ENCODE peak calls at places on chromosomes 11 and 22, in six cellular contexts. U is testis, T is MM.1S, Q is stomach, K is mammary epithelial cell, J is right lobe of liver. N is an unnamed sample.

GRCh38 chr11:75445315-75445953 is 12.4 kb upstream of the KLHL35 start:
- DNase-seq in T (peak; percentile 37), K (peak; percentile 27), J (peak; percentile 63), Q (peak; percentile 76), U (peak; percentile 81), N (peak; percentile 77)

GRCh38 chr11:64044730-64045386 is 9.1 kb downstream of the FLRT1 start:
- DNase-seq in U (no peak), T (no peak), Q (no peak), K (no peak), J (no peak), N (no peak)

GRCh38 chr11:57249384-57250319 is 12.6 kb upstream of the APLNR start:
- DNase-seq in U (peak; percentile 85), J (peak; percentile 70), T (peak; percentile 48), K (peak; percentile 70), Q (peak; percentile 71), N (no peak)

GRCh38 chr22:37062657-37063381 is 11.3 kb downstream of the KCTD17 start:
- DNase-seq in K (no peak), T (no peak), J (no peak), Q (no peak), U (no peak), N (no peak)

GRCh38 chr11:69992943-69993694 is 85.0 kb upstream of the ANO1 start:
- DNase-seq in K (peak; percentile 43), J (no peak), T (no peak), U (no peak), Q (peak; percentile 53), N (no peak)

GRCh38 chr11:112255075-112255739 is 5.5 kb downstream of the PLET1 start:
- DNase-seq in K (peak; percentile 21), J (peak; percentile 25), T (no peak), U (peak; percentile 43), Q (no peak), N (no peak)

GRCh38 chr11:26726960-26727359 is 5.1 kb upstream of the SLC5A12 start:
- DNase-seq in U (no peak), T (no peak), Q (no peak), K (no peak), J (no peak), N (no peak)

GRCh38 chr22:36816635-36817428 is at the start of gene PVALB:
- DNase-seq in U (peak; percentile 23), J (no peak), Q (no peak), K (peak; percentile 19), T (peak; percentile 69), N (no peak)

GRCh38 chr11:32960553-32961164 is 55.0 kb upstream of the DEPDC7 start:
- DNase-seq in U (no peak), J (no peak), T (peak; percentile 54), K (peak; percentile 40), Q (no peak), N (no peak)

GRCh38 chr22:44442856-44443595 is 55.0 kb downstream of the RTL6 start:
- DNase-seq in T (no peak), U (no peak), Q (no peak), K (no peak), J (no peak), N (peak; percentile 25)

GRCh38 chr11:1163911-1164735 is 6.4 kb downstream of the MUC5AC start:
- DNase-seq in Q (peak; percentile 25), K (no peak), J (no peak), T (no peak), U (no peak), N (no peak)

GRCh38 chr11:1546536-1547466 is 25.3 kb downstream of the DUSP8 start:
- DNase-seq in J (peak; percentile 56), T (peak; percentile 33), Q (peak; percentile 60), U (peak; percentile 45), K (peak; percentile 35), N (peak; percentile 81)

GRCh38 chr11:119101367-119101758 is 290 bp downstream of the DPAGT1 start:
- DNase-seq in J (no peak), U (no peak), Q (no peak), K (no peak), T (peak; percentile 66), N (peak; percentile 79)

GRCh38 chr11:8080674-8081590 is at the start of gene TUB:
- DNase-seq in Q (peak; percentile 26), U (peak; percentile 64), T (no peak), K (no peak), J (no peak), N (peak; percentile 57)

GRCh38 chr11:115679945-115680344 is 175.7 kb upstream of the CADM1 start:
- DNase-seq in U (no peak), J (no peak), K (no peak), T (no peak), Q (no peak), N (no peak)

GRCh38 chr11:46330887-46331652 is 16.2 kb upstream of the DGKZ start:
- DNase-seq in J (no peak), U (no peak), K (no peak), T (no peak), Q (no peak), N (no peak)

GRCh38 chr11:71551711-71552110 is 3.5 kb downstream of the KRTAP5-9 start:
- DNase-seq in T (no peak), J (no peak), U (no peak), K (no peak), Q (no peak), N (no peak)

GRCh38 chr11:394034-394857 is at the start of gene PKP3:
- DNase-seq in K (peak; percentile 97), Q (peak; percentile 91), J (no peak), U (no peak), T (no peak), N (peak; percentile 88)

GRCh38 chr11:67700141-67700540 is 25.7 kb upstream of the ALDH3B2 start:
- DNase-seq in U (no peak), J (no peak), K (no peak), Q (no peak), T (no peak), N (no peak)
- TF ChIP-seq CTCF in U (no peak), J (no peak), K (no peak), Q (no peak), T (no peak), N (peak; percentile 41)

DNA sequence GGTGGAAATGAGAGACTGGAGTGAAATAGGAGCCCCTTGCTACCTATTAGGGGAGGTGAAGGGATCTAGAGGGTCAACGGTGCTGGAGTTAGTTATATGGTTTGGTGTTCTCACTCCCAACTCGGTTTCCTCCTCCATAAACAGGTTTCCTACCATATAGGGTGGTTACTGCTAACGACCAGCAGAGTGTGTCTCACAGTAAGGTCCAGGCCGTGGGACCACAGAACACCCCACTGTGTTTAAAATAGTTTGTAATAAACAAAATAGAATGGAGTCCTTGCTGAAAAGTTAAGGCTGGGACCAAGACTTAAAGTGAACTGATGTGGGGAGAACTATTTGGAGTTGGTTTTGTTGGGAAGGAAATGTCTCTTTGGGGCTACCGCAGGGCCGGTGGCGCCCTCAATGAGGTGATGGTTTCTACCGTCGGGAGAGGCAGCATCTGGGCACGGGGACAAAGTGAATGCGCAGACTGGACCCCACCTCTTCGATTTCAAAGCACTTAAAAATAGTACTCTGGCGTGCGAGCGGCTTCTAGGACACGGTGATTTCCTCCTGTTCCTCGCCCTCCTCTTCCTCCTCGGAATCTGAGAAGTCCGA is 4.5 kb downstream of the DBX1 start:
- DNase-seq in U (no peak), J (no peak), T (no peak), Q (no peak), K (no peak), N (peak; percentile 51)
- H3K27me3 ChIP-seq in U (no peaks in the 10 kb centered on the region), J (peaks cover 39% of the 10 kb centered on the region), T (peaks cover 47% of the 10 kb centered on the region), Q (peaks cover 31% of the 10 kb centered on the region), K (peaks cover 51% of the 10 kb centered on the region), N (peaks cover 55% of the 10 kb centered on the region)

DNA sequence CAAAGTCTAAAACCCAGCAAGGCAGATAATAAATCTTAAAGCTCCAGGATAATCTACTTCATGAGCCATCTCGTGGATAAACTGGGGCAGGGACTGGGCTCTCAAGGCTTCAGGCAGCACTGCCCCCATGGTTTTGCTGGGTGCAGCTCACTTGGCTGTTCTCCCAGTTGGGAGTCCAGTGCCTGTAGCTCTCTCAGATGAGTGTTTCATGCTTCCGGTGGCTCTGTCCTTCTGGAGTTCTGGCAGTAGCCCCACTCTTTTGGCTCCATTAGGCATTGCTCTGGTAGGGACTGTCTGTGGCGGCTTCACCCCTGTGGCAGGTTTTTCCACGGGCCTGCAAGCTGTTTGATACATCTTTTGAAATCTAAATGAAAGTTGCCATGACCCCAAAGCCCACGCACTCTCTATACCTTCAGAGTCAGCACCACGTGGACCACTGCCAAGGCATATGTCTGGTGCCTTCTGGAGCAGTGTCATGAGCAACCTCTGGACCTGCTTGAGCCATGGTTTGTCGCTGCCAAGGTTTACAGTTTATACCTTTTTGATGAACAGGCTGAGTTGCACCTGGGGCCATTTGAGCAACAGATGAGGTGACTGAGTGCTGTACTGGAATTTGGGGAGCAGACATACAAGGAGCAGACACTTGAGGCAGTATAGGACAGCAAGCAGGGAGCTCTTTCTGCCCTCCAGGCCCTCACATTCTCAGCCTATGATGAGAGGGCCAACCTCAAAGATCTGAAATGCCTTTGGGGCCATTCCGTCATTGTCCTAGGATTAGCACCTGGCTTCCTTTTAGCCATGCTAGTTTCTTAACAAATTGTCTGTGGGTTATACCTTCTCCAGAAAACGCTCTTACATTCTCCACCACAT is 48.6 kb downstream of the MTNR1B start:
- DNase-seq in J (no peak), T (no peak), K (peak; percentile 38), U (no peak), Q (no peak), N (no peak)
- TF ChIP-seq CTCF in J (no peak), T (no peak), K (peak; percentile 48), U (no peak), Q (no peak), N (peak; percentile 41)

DNA sequence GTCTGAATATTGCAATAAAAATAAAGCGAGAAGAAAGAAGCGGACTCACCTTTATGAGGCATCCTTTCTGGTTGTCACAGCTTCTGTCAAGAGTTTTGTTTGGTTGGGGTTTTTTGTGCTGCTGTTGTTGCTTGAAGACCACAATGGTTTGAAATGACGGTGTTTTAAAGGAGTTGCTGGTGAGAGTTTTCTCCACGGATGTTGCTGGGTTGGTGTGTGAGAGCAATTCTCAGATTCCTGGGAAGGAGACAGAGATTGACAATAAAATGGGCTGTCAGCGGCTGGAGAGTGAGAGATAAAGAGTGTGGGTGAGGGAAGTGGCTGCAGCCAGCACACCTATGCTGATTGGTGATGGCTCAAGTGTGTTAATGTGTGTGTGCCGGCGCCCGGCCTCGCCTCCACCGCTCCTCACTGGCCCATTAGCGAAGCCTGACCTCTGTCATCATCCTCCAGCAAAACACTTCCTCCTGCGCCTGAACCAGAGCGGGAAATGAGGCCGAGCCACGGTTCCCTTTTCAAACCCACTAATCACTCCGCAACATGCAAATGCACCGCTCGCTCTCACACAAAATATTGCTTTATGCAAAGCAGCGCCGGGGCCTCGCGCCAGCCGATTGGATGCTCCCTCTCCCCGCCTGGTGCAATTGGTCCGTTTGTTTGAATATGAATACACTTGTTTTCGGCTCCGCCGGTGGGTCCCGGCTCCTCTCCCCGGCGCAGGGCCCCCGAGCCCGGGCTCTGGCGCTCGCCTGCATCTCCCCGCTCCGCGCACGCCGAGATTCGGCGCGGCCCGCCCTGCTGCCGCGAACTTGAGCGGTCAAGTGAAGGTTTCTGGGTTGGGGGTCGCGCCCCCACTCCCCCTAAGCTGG is at the start of gene PAX6:
- DNase-seq in J (no peak), T (peak; percentile 3), Q (no peak), U (no peak), K (peak; percentile 13), N (peak; percentile 88)
- H3K27me3 ChIP-seq in J (peaks cover 69% of the 10 kb centered on the region), T (peaks cover 87% of the 10 kb centered on the region), Q (peaks cover 65% of the 10 kb centered on the region), U (no peaks in the 10 kb centered on the region), K (peaks cover 82% of the 10 kb centered on the region), N (peaks cover 90% of the 10 kb centered on the region)

N was measured in H9.